ENCODE peak calls at places on chromosome 17, in six cellular contexts. One of them, this sample, is unnamed.

GRCh38 chr17:77324227-77324626 is 183.5 kb downstream of the SEC14L1 start:
- DNase-seq in ovary: peak
- DNase-seq in stromal cell of bone marrow: no peak
- DNase-seq in RPMI7951: no peak
- DNase-seq in RWPE1: no peak
- DNase-seq in OCI-M1: no peak
- DNase-seq in this sample: no peak

GRCh38 chr17:10907370-10907769 is 69.5 kb upstream of the PIRT start:
- DNase-seq in ovary: no peak
- DNase-seq in stromal cell of bone marrow: no peak
- DNase-seq in RPMI7951: no peak
- DNase-seq in RWPE1: no peak
- DNase-seq in OCI-M1: no peak
- DNase-seq in this sample: no peak

GRCh38 chr17:27609606-27610303 is 21.2 kb upstream of the LGALS9 start:
- DNase-seq in ovary: peak
- DNase-seq in stromal cell of bone marrow: peak
- DNase-seq in RPMI7951: peak
- DNase-seq in RWPE1: peak
- DNase-seq in OCI-M1: peak
- DNase-seq in this sample: no peak

GRCh38 chr17:66829386-66829864 is 5.5 kb upstream of the CACNG5 start:
- DNase-seq in ovary: peak
- DNase-seq in stromal cell of bone marrow: peak
- DNase-seq in RPMI7951: peak
- DNase-seq in RWPE1: peak
- DNase-seq in OCI-M1: peak
- DNase-seq in this sample: peak

GRCh38 chr17:81306898-81307510 is 11.9 kb upstream of the SLC38A10 start:
- DNase-seq in ovary: no peak
- DNase-seq in stromal cell of bone marrow: no peak
- DNase-seq in RPMI7951: no peak
- DNase-seq in RWPE1: no peak
- DNase-seq in OCI-M1: no peak
- DNase-seq in this sample: no peak

GRCh38 chr17:350706-351435 is 1.7 kb downstream of the RPH3AL start:
- DNase-seq in ovary: peak
- DNase-seq in stromal cell of bone marrow: peak
- DNase-seq in RPMI7951: peak
- DNase-seq in RWPE1: peak
- DNase-seq in OCI-M1: no peak
- DNase-seq in this sample: peak

GRCh38 chr17:62678214-62678919 is 50.9 kb downstream of the MRC2 start:
- DNase-seq in ovary: no peak
- DNase-seq in stromal cell of bone marrow: no peak
- DNase-seq in RPMI7951: no peak
- DNase-seq in RWPE1: no peak
- DNase-seq in OCI-M1: no peak
- DNase-seq in this sample: no peak

GRCh38 chr17:82880620-82881019 is 40.8 kb upstream of the ZNF750 start:
- DNase-seq in ovary: no peak
- DNase-seq in stromal cell of bone marrow: no peak
- DNase-seq in RPMI7951: no peak
- DNase-seq in RWPE1: no peak
- DNase-seq in OCI-M1: no peak
- DNase-seq in this sample: no peak

GRCh38 chr17:28380572-28380907 is 9.0 kb downstream of the SARM1 start:
- DNase-seq in ovary: no peak
- DNase-seq in stromal cell of bone marrow: no peak
- DNase-seq in RPMI7951: no peak
- DNase-seq in RWPE1: no peak
- DNase-seq in OCI-M1: no peak
- DNase-seq in this sample: no peak

GRCh38 chr17:49730078-49730786 is 22.5 kb upstream of the SLC35B1 start:
- DNase-seq in ovary: peak
- DNase-seq in stromal cell of bone marrow: peak
- DNase-seq in RPMI7951: peak
- DNase-seq in RWPE1: no peak
- DNase-seq in OCI-M1: no peak
- DNase-seq in this sample: no peak

GRCh38 chr17:6927290-6927844 is 68.5 kb upstream of the ALOX12 start:
- DNase-seq in ovary: no peak
- DNase-seq in stromal cell of bone marrow: peak
- DNase-seq in RPMI7951: peak
- DNase-seq in RWPE1: peak
- DNase-seq in OCI-M1: peak
- DNase-seq in this sample: no peak

GRCh38 chr17:7056386-7056785 is 12.5 kb upstream of the SLC16A11 start:
- DNase-seq in ovary: no peak
- DNase-seq in stromal cell of bone marrow: no peak
- DNase-seq in RPMI7951: peak
- DNase-seq in RWPE1: no peak
- DNase-seq in OCI-M1: no peak
- DNase-seq in this sample: peak

GRCh38 chr17:79033046-79033616 is 9.2 kb downstream of the C1QTNF1 start:
- DNase-seq in ovary: no peak
- DNase-seq in stromal cell of bone marrow: no peak
- DNase-seq in RPMI7951: no peak
- DNase-seq in RWPE1: no peak
- DNase-seq in OCI-M1: no peak
- DNase-seq in this sample: no peak